ENCODE peak calls at places on chromosomes 4 and X, in five cellular contexts. V is endothelial cell; R is stimulated activated CD8-positive, alpha-beta memory T cell treated with anti-CD3 and anti-CD28 coated beads, Interleukin-2, amount 100 ng/mL, for 48 hours; F is GM23248; X is cardiac fibroblast. Q is an unnamed sample.

GRCh38 chr4:1408418-1408817 is 2.2 kb upstream of the NKX1-1 start:
- DNase-seq in V (peak), R (no peak), F (no peak), X (no peak), Q (no peak)

GRCh38 chr4:10020871-10021676 is at the start of gene SLC2A9:
- DNase-seq in V (peak), R (no peak), F (peak), X (peak), Q (peak)

GRCh38 chr4:76562851-76563803 is 128.1 kb downstream of the SHROOM3 start:
- DNase-seq in V (no peak), R (no peak), F (peak), X (peak), Q (no peak)

GRCh38 chr4:11799182-11799581 is 370.5 kb upstream of the HS3ST1 start:
- DNase-seq in V (no peak), R (no peak), F (no peak), X (no peak), Q (no peak)

GRCh38 chr4:173879286-173879908 is 349.4 kb upstream of the HAND2 start:
- DNase-seq in V (no peak), R (no peak), F (no peak), X (no peak), Q (no peak)

GRCh38 chrX:39577976-39578962 is 519.5 kb downstream of the BCOR start:
- DNase-seq in V (no peak), R (peak), F (peak), X (no peak), Q (no peak)

GRCh38 chrX:130861462-130861861 is 41.5 kb downstream of the ENOX2 start:
- DNase-seq in V (no peak), R (no peak), F (no peak), X (no peak), Q (no peak)

GRCh38 chrX:84187501-84188319 is at the start of gene RPS6KA6:
- DNase-seq in V (peak), R (no peak), F (peak), X (no peak), Q (peak)

GRCh38 chr4:153464068-153464467 is 2.1 kb upstream of the TMEM131L start:
- DNase-seq in V (no peak), R (no peak), F (no peak), X (peak), Q (no peak)

Q was measured in AG20443.